ENCODE peak calls at places on chromosomes 3 and 15, in seven cellular contexts. P is neural crest cell, G is brain microvascular endothelial cell, N is GM13976, C is pancreas, U is lung, Q is HepG2. I is an unnamed sample.

GRCh38 chr3:197775317-197775716 is 15.7 kb upstream of the LRCH3 start:
- DNase-seq in P (no peak), G (no peak), N (no peak), C (no peak), U (no peak), Q (no peak), I (no peak)

GRCh38 chr15:95503640-95504225 is 826.8 kb upstream of the NR2F2 start:
- DNase-seq in P (no peak), G (no peak), N (peak; percentile 23), C (no peak), U (no peak), Q (no peak), I (no peak)

GRCh38 chr3:76199382-76199781 is 414.0 kb upstream of the ZNF717 start:
- DNase-seq in P (no peak), G (no peak), N (no peak), C (no peak), U (no peak), Q (no peak), I (no peak)

GRCh38 chr3:107796786-107797185 is 274.0 kb downstream of the BBX start:
- DNase-seq in P (no peak), G (peak; percentile 46), N (no peak), C (no peak), U (no peak), Q (peak; percentile 74), I (no peak)

GRCh38 chr3:168615489-168616020 is 519.8 kb upstream of the GOLIM4 start:
- DNase-seq in P (no peak), G (no peak), N (no peak), C (no peak), U (no peak), Q (no peak), I (no peak)

GRCh38 chr15:62782100-62782791 is 260.3 kb upstream of the TPM1 start:
- DNase-seq in P (peak; percentile 30), G (peak; percentile 75), N (peak; percentile 57), C (peak; percentile 65), U (peak; percentile 58), Q (peak; percentile 78), I (peak; percentile 69)

GRCh38 chr15:94230886-94231727 is at the start of gene MCTP2:
- DNase-seq in P (peak; percentile 38), G (peak; percentile 52), N (peak; percentile 68), C (peak; percentile 96), U (peak; percentile 89), Q (peak; percentile 62), I (no peak)

GRCh38 chr15:101615986-101616848 is 36.0 kb downstream of the TM2D3 start:
- DNase-seq in P (peak; percentile 35), G (peak; percentile 49), N (no peak), C (peak; percentile 74), U (peak; percentile 47), Q (peak; percentile 60), I (no peak)

GRCh38 chr15:44347495-44347894 is 59.0 kb downstream of the GOLM2 start:
- DNase-seq in P (no peak), G (no peak), N (no peak), C (no peak), U (no peak), Q (no peak), I (no peak)

GRCh38 chr3:196216081-196216564 is at the start of gene SLC51A:
- DNase-seq in P (no peak), G (no peak), N (no peak), C (no peak), U (no peak), Q (no peak), I (no peak)

GRCh38 chr15:31607656-31608055 is 281.0 kb downstream of the KLF13 start:
- DNase-seq in P (no peak), G (no peak), N (no peak), C (no peak), U (no peak), Q (no peak), I (no peak)

GRCh38 chr15:89656116-89656815 is 999 bp upstream of the KIF7 start:
- DNase-seq in P (no peak), G (no peak), N (peak; percentile 35), C (no peak), U (no peak), Q (no peak), I (no peak)

GRCh38 chr3:149016669-149017541 is 25.6 kb downstream of the GYG1 start:
- DNase-seq in P (no peak), G (peak; percentile 84), N (no peak), C (no peak), U (no peak), Q (no peak), I (peak; percentile 13)

GRCh38 chr3:24454862-24455261 is 39.8 kb downstream of the THRB start:
- DNase-seq in P (no peak), G (no peak), N (no peak), C (no peak), U (no peak), Q (no peak), I (no peak)

GRCh38 chr3:191762323-191762960 is 301.5 kb downstream of the PYDC2 start:
- DNase-seq in P (no peak), G (no peak), N (no peak), C (no peak), U (no peak), Q (peak; percentile 95), I (no peak)

GRCh38 chr3:18898911-18899310 is 249.4 kb upstream of the KCNH8 start:
- DNase-seq in P (no peak), G (no peak), N (no peak), C (no peak), U (no peak), Q (no peak), I (no peak)

GRCh38 chr15:65338366-65338765 is 33.9 kb downstream of the RNU5B-1 start:
- DNase-seq in P (no peak), G (no peak), N (no peak), C (no peak), U (no peak), Q (no peak), I (no peak)

GRCh38 chr3:187456268-187456667 is 88.1 kb downstream of the RTP4 start:
- DNase-seq in P (no peak), G (no peak), N (no peak), C (peak; percentile 39), U (no peak), Q (no peak), I (no peak)

GRCh38 chr3:110381992-110382391 is 689.6 kb upstream of the NECTIN3 start:
- DNase-seq in P (no peak), G (no peak), N (no peak), C (no peak), U (no peak), Q (no peak), I (no peak)

GRCh38 chr3:39907981-39908380 is 98.6 kb downstream of the MYRIP start:
- DNase-seq in P (no peak), G (no peak), N (no peak), C (no peak), U (no peak), Q (no peak), I (no peak)

GRCh38 chr15:85314139-85314538 is 66.3 kb upstream of the AKAP13 start:
- DNase-seq in P (no peak), G (no peak), N (no peak), C (no peak), U (no peak), Q (no peak), I (no peak)

GRCh38 chr15:85311647-85312046 is 68.8 kb upstream of the AKAP13 start:
- DNase-seq in P (no peak), G (no peak), N (no peak), C (no peak), U (no peak), Q (no peak), I (no peak)

GRCh38 chr15:85313339-85313738 is 67.1 kb upstream of the AKAP13 start:
- DNase-seq in P (no peak), G (peak; percentile 39), N (no peak), C (no peak), U (no peak), Q (no peak), I (no peak)

GRCh38 chr15:85312486-85312885 is 67.9 kb upstream of the AKAP13 start:
- DNase-seq in P (no peak), G (peak; percentile 86), N (peak; percentile 70), C (no peak), U (no peak), Q (peak; percentile 31), I (no peak)

GRCh38 chr15:85312925-85313324 is 67.5 kb upstream of the AKAP13 start:
- DNase-seq in P (no peak), G (peak; percentile 75), N (no peak), C (no peak), U (no peak), Q (peak; percentile 41), I (no peak)
- TF ChIP-seq CTCF in P (no peak), G (peak; percentile 52), N (no peak), C (no peak), U (no peak), Q (peak; percentile 14), I (peak; percentile 16)

GRCh38 chr15:56739964-56740640 is 6.8 kb upstream of the ZNF280D start:
- DNase-seq in P (no peak), G (no peak), N (no peak), C (no peak), U (no peak), Q (peak; percentile 11), I (no peak)
- TF ChIP-seq CTCF in P (no peak), G (peak; percentile 51), N (peak; percentile 19), C (no peak), U (no peak), Q (peak; percentile 17), I (peak; percentile 33)

GRCh38 chr3:48561045-48561736 is 2.4 kb downstream of the UCN2 start:
- DNase-seq in P (peak; percentile 62), G (peak; percentile 42), N (peak; percentile 79), C (peak; percentile 74), U (no peak), Q (peak; percentile 71), I (no peak)
- TF ChIP-seq CTCF in P (peak; percentile 41), G (peak; percentile 57), N (peak; percentile 38), C (no peak), U (no peak), Q (peak; percentile 64), I (no peak)

DNA sequence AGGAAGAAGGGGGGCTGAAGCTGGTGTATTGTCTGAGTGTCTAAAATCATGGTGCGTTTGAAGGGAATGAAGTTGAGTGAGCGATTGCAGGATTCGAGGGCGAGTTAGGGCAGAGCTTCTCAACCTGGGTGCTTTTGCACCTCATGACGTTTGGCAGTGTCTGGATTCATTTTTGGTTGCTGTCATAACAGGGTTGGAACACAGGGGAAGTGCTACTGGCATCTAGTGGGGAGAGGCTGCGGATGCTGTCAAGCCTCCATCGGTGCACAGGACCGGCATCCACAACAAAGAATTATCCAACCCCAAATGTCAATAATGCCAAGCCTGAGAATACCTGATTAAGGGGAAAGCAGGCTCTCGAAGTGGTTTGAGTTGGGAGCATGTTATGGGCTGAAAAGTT is 120.0 kb downstream of the SLCO3A1 start:
- DNase-seq in P (no peak), G (no peak), N (no peak), C (no peak), U (no peak), Q (no peak), I (no peak)
- TF ChIP-seq CTCF in P (no peak), G (no peak), N (no peak), C (no peak), U (no peak), Q (no peak), I (peak; percentile 29)

I was measured in Panc1.